ENCODE peak calls at places on chromosomes 1 and 21, in ten cellular contexts. P is HCT116; C is sigmoid colon; F is Panc1; G is CD8-positive, alpha-beta T cell; S is IMR-90; O is lower lobe of right lung; B is PC-9; T is mammary epithelial cell; K is pancreas. L is an unnamed sample.

GRCh38 chr1:221925947-221926346 is 184.1 kb upstream of the DUSP10 start:
- DNase-seq in P (no peak), C (no peak), F (no peak), G (no peak), S (peak; percentile 4), O (no peak), B (no peak), T (no peak), K (no peak), L (no peak)

GRCh38 chr21:25330266-25330665 is 277.0 kb downstream of the MRPL39 start:
- DNase-seq in P (no peak), C (no peak), F (no peak), G (no peak), S (peak; percentile 61), O (no peak), B (no peak), T (no peak), K (no peak), L (no peak)

GRCh38 chr1:223198628-223198965 is 55.5 kb upstream of the TLR5 start:
- DNase-seq in P (no peak), C (no peak), F (no peak), G (no peak), S (no peak), O (no peak), B (no peak), T (no peak), K (no peak), L (no peak)

GRCh38 chr21:37166733-37167132 is 93.7 kb downstream of the TTC3 start:
- DNase-seq in P (peak; percentile 23), C (no peak), F (no peak), G (no peak), S (no peak), O (no peak), B (no peak), T (peak; percentile 21), K (no peak), L (no peak)

GRCh38 chr1:43506233-43506632 is 24.4 kb upstream of the PTPRF start:
- DNase-seq in P (no peak), C (no peak), F (no peak), G (no peak), S (no peak), O (no peak), B (no peak), T (peak; percentile 37), K (no peak), L (no peak)

GRCh38 chr1:151106891-151107290 is 36.3 kb downstream of the GABPB2 start:
- DNase-seq in P (no peak), C (no peak), F (no peak), G (no peak), S (peak; percentile 68), O (no peak), B (no peak), T (peak; percentile 56), K (no peak), L (no peak)

GRCh38 chr1:37315236-37315870 is 159.0 kb upstream of the ZC3H12A start:
- DNase-seq in P (no peak), C (no peak), F (no peak), G (no peak), S (no peak), O (no peak), B (no peak), T (no peak), K (no peak), L (no peak)

GRCh38 chr1:221517961-221518360 is 223.9 kb downstream of the DUSP10 start:
- DNase-seq in P (no peak), C (no peak), F (no peak), G (no peak), S (no peak), O (no peak), B (no peak), T (peak; percentile 56), K (no peak), L (no peak)

GRCh38 chr1:18557621-18558465 is 72.8 kb upstream of the PAX7 start:
- DNase-seq in P (no peak), C (no peak), F (no peak), G (no peak), S (no peak), O (peak; percentile 55), B (no peak), T (no peak), K (no peak), L (no peak)

GRCh38 chr1:167627865-167628641 is 2.0 kb upstream of the RCSD1 start:
- DNase-seq in P (no peak), C (no peak), F (no peak), G (peak; percentile 73), S (no peak), O (no peak), B (peak; percentile 57), T (no peak), K (no peak), L (peak; percentile 47)

GRCh38 chr1:2027961-2028583 is 8.9 kb downstream of the GABRD start:
- DNase-seq in P (no peak), C (peak; percentile 54), F (no peak), G (no peak), S (no peak), O (no peak), B (no peak), T (no peak), K (no peak), L (no peak)
- H3K27ac ChIP-seq in P (no peak overlapping the region), C (no peak overlapping the region), F (no peak overlapping the region), G (no peak overlapping the region), S (no peak overlapping the region), O (no peak overlapping the region), B (no peak overlapping the region), T (no peak overlapping the region), K (no peak overlapping the region), L (no peak overlapping the region)

DNA sequence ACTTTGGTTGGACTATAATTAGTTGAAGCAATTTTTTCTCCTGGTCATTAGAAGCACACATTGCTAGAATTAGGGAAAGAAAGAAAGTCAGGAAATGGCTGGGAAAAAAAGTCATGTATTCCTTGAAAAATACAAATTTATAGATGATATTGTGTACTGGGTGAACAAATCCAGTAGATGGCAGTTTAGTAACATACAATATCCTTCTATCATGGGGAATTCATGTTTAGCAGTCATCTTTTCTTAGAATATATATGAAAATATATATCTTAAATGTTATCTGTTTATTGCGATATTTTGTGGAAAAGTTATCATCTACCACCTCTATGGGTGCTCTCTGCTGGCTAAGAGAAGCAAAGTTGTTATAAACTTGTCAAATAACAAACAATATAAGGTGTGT is 13.1 kb upstream of the ZRANB2 start:
- DNase-seq in P (no peak), C (no peak), F (no peak), G (no peak), S (peak; percentile 45), O (no peak), B (no peak), T (no peak), K (no peak), L (no peak)
- TF ChIP-seq CTCF in P (peak; percentile 41), C (no peak), F (peak; percentile 52), G (no peak), S (peak; percentile 74), O (peak; percentile 43), B (peak; percentile 64), T (peak; percentile 19), K (peak; percentile 16), L (no peak)

GRCh38 chr1:30778979-30779293 is 21.4 kb upstream of the LAPTM5 start:
- DNase-seq in P (no peak), C (no peak), F (no peak), G (no peak), S (no peak), O (no peak), B (no peak), T (no peak), K (no peak), L (no peak)

GRCh38 chr1:30778156-30778978 is 20.8 kb upstream of the LAPTM5 start:
- DNase-seq in P (no peak), C (no peak), F (no peak), G (no peak), S (peak; percentile 85), O (peak; percentile 10), B (peak; percentile 65), T (peak; percentile 86), K (no peak), L (no peak)

GRCh38 chr1:30776097-30777059 is 18.8 kb upstream of the LAPTM5 start:
- DNase-seq in P (no peak), C (no peak), F (no peak), G (no peak), S (no peak), O (peak; percentile 39), B (no peak), T (no peak), K (no peak), L (no peak)

GRCh38 chr1:30777906-30778155 is 20.3 kb upstream of the LAPTM5 start:
- DNase-seq in P (no peak), C (no peak), F (no peak), G (no peak), S (no peak), O (no peak), B (no peak), T (no peak), K (no peak), L (no peak)

DNA sequence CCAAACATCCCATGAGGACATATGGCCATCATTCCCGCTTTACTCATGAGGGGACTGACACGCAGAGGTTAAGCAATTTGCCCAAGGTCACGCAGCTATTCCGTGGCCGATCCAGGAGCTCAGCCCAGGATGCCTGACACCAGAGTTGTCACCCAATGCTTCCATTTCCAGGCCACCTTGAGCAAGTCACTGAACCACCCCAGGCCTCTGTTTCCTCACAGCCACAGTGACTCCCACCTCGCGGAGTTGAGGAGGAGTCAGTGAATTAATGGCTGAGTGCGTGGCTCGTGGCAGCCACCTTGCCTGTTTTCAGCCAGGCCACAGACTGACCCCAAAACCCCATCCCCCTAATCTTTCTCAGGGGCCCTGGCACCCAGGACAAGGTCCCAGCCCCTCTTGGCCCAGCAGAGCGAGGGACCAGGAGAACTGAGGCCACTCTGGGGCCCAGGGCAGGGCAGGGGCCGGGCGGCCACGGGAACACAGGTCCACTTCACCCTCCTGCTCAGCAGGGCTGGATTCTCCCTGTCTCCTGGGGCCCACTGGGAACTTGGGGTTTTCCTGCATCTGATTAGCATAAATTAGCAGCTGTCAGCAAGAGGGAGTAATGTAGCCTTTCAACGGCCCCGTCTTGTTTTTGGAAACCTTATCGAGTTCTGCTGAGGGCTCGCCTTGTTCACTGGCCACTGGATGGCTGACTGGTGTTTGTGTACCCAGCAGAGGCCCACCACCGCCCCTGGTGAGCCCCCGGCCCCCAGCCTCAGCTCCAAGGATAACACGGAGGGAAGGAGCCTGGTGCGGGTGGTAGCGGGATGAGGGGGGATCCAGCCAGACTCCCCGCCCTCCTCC is 19.7 kb upstream of the LAPTM5 start:
- DNase-seq in P (no peak), C (no peak), F (no peak), G (no peak), S (no peak), O (peak; percentile 19), B (no peak), T (no peak), K (no peak), L (no peak)
- H3K27me3 ChIP-seq in P (no peaks in the 10 kb centered on the region), C (no peaks in the 10 kb centered on the region), F (no peaks in the 10 kb centered on the region), G (no peaks in the 10 kb centered on the region), S (peaks cover 11% of the 10 kb centered on the region), O (no peaks in the 10 kb centered on the region), B (no peaks in the 10 kb centered on the region), T (no peaks in the 10 kb centered on the region), K (peaks cover 5% of the 10 kb centered on the region), L (no peaks in the 10 kb centered on the region)

DNA sequence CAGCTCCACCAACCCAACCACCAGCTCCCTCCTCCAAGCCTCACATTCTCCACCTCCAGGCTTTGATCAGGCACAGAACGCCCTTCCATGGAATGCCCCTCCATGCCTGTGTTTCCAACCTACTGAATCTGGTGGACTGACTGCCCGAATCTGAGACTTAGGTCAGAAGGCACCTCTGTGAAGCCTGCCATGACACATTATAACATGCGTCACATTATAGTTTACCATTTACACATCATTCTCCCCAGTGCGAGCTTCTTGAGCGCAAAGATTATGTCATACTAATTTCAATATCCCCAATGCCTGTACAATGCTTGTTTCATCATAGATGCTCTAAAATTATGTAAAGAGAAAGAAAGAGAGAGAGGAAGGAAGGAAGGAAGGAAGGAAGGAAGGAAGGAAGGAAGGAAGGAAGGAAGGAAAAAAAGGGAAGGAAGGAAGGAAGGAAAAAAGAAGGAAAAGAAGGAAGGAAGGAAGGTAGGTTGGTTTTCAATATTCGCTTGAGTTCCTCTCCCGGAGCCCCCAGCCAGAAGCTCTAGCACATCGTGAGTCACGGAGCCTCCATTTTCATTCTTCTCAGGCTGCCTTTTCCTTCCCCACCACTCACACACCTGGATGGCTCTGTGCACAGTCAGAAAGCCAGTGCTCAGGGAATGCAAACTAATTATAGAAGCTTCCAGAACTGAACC is 27.6 kb downstream of the LAMB3 start:
- DNase-seq in P (no peak), C (no peak), F (no peak), G (no peak), S (no peak), O (no peak), B (no peak), T (no peak), K (peak; percentile 3), L (no peak)
- H3K27ac ChIP-seq in P (no peak overlapping the region), C (no peak overlapping the region), F (no peak overlapping the region), G (no peak overlapping the region), S (no peak overlapping the region), O (no peak overlapping the region), B (no peak overlapping the region), T (no peak overlapping the region), K (no peak overlapping the region), L (no peak overlapping the region)